ENCODE peak calls at places on chromosomes 5 and 9, in nine cellular contexts. Q is AG04450; A is frontal cortex; X is spleen; P is NCI-H2171 treated with DMSO at 0.1 percent for 48 hours; H is psoas muscle; J is activated naive CD8-positive, alpha-beta T cell treated with anti-CD3 and anti-CD28 coated beads for 36 hours; I is GM12891; Z is stimulated activated CD8-positive, alpha-beta memory T cell treated with anti-CD3 and anti-CD28 coated beads, Interleukin-15, amount 100 ng/mL, for 48 hours. E is an unnamed sample.

GRCh38 chr9:135152608-135153337 is 65.3 kb downstream of the OLFM1 start:
- DNase-seq in Q (no peak), A (no peak), X (no peak), P (peak), H (no peak), J (no peak), I (no peak), Z (no peak), E (no peak)

GRCh38 chr5:144390133-144390532 is 219.5 kb downstream of the KCTD16 start:
- DNase-seq in Q (no peak), A (no peak), X (no peak), P (peak), H (no peak), J (no peak), I (no peak), Z (no peak), E (no peak)

GRCh38 chr5:135861646-135862045 is 27.2 kb downstream of the SLC25A48 start:
- DNase-seq in Q (no peak), A (no peak), X (no peak), P (no peak), H (no peak), J (no peak), I (no peak), Z (no peak), E (no peak)

GRCh38 chr9:17219261-17219660 is 84.4 kb downstream of the CNTLN start:
- DNase-seq in Q (no peak), A (no peak), X (no peak), P (no peak), H (no peak), J (no peak), I (no peak), Z (no peak), E (no peak)

GRCh38 chr5:76177974-76178373 is 94.8 kb downstream of the SV2C start:
- DNase-seq in Q (no peak), A (no peak), X (no peak), P (no peak), H (no peak), J (no peak), I (no peak), Z (no peak), E (no peak)

GRCh38 chr9:124309665-124310064 is 51.9 kb downstream of the NEK6 start:
- DNase-seq in Q (peak), A (no peak), X (no peak), P (no peak), H (no peak), J (no peak), I (no peak), Z (no peak), E (peak)

GRCh38 chr5:158390556-158390955 is 531.6 kb upstream of the CLINT1 start:
- DNase-seq in Q (no peak), A (no peak), X (no peak), P (no peak), H (no peak), J (no peak), I (no peak), Z (no peak), E (no peak)

GRCh38 chr5:142024771-142025304 is 12.0 kb upstream of the GNPDA1 start:
- DNase-seq in Q (peak), A (peak), X (peak), P (peak), H (peak), J (peak), I (peak), Z (peak), E (peak)

GRCh38 chr5:89847743-89848142 is 561.8 kb downstream of the CETN3 start:
- DNase-seq in Q (no peak), A (no peak), X (no peak), P (no peak), H (no peak), J (no peak), I (no peak), Z (no peak), E (no peak)

GRCh38 chr9:132609829-132610228 is 27.4 kb downstream of the BARHL1 start:
- DNase-seq in Q (peak), A (no peak), X (no peak), P (no peak), H (no peak), J (no peak), I (no peak), Z (peak), E (peak)

GRCh38 chr5:77437194-77437593 is 54.9 kb downstream of the WDR41 start:
- DNase-seq in Q (no peak), A (peak), X (no peak), P (peak), H (no peak), J (no peak), I (no peak), Z (no peak), E (no peak)

GRCh38 chr5:141668601-141669265 is 13.3 kb downstream of the ARAP3 start:
- DNase-seq in Q (no peak), A (no peak), X (no peak), P (no peak), H (no peak), J (no peak), I (no peak), Z (no peak), E (no peak)

GRCh38 chr5:130571076-130571475 is 594.0 kb downstream of the HINT1 start:
- DNase-seq in Q (no peak), A (no peak), X (no peak), P (no peak), H (no peak), J (no peak), I (no peak), Z (no peak), E (no peak)

GRCh38 chr5:157130933-157131332 is 11.7 kb downstream of the MED7 start:
- DNase-seq in Q (no peak), A (no peak), X (no peak), P (peak), H (no peak), J (no peak), I (no peak), Z (no peak), E (no peak)

GRCh38 chr5:108379722-108380530 is 2.0 kb downstream of the FBXL17 start:
- DNase-seq in Q (no peak), A (no peak), X (no peak), P (no peak), H (no peak), J (no peak), I (no peak), Z (no peak), E (no peak)

GRCh38 chr5:176823076-176823481 is 12.7 kb downstream of the UNC5A start:
- DNase-seq in Q (no peak), A (no peak), X (no peak), P (no peak), H (peak), J (no peak), I (no peak), Z (no peak), E (no peak)

GRCh38 chr9:97564291-97565175 is 63.1 kb downstream of the TMOD1 start:
- DNase-seq in Q (peak), A (no peak), X (peak), P (peak), H (peak), J (no peak), I (no peak), Z (no peak), E (peak)

GRCh38 chr5:66987949-66988838 is 208.4 kb downstream of the CD180 start:
- DNase-seq in Q (no peak), A (no peak), X (no peak), P (peak), H (no peak), J (no peak), I (no peak), Z (no peak), E (no peak)

E was measured in HS-27A.